ENCODE peak calls at places on chromosomes 2 and 18, in six cellular contexts. F, R, X, Q, L and O are unnamed samples.
A peak's percentile ranks its signal among the peaks of the same experiment; 100 is the strongest.

GRCh38 chr2:17591846-17592245 is 51.4 kb downstream of the VSNL1 start:
- DNase-seq in F (no peak), R (no peak), X (no peak), Q (no peak), L (no peak), O (no peak)

GRCh38 chr18:56322403-56322802 is 316.0 kb downstream of the TXNL1 start:
- DNase-seq in F (no peak), R (no peak), X (no peak), Q (no peak), L (no peak), O (no peak)

GRCh38 chr2:75481041-75481836 is 79.5 kb downstream of the EVA1A start:
- DNase-seq in F (no peak), R (peak; percentile 43), X (peak; percentile 55), Q (peak; percentile 43), L (no peak), O (no peak)

GRCh38 chr2:168632733-168633132 is 169.7 kb upstream of the NOSTRIN start:
- DNase-seq in F (no peak), R (peak; percentile 66), X (no peak), Q (no peak), L (no peak), O (no peak)

GRCh38 chr18:58350526-58350925 is 278.4 kb downstream of the ALPK2 start:
- DNase-seq in F (no peak), R (no peak), X (no peak), Q (no peak), L (no peak), O (no peak)

GRCh38 chr2:239227661-239228371 is 173.0 kb downstream of the HDAC4 start:
- DNase-seq in F (no peak), R (no peak), X (peak; percentile 53), Q (no peak), L (no peak), O (peak; percentile 75)

GRCh38 chr2:176091329-176092258 is 927 bp upstream of the HOXD13 start:
- DNase-seq in F (no peak), R (peak; percentile 37), X (no peak), Q (no peak), L (no peak), O (no peak)

GRCh38 chr2:51998890-51999289 is 967.0 kb upstream of the NRXN1 start:
- DNase-seq in F (no peak), R (no peak), X (no peak), Q (no peak), L (no peak), O (no peak)